ENCODE peak calls at places on chromosome 1, in seven cellular contexts. Q, C, E, H, O, B and I are unnamed samples.

GRCh38 chr1:169618367-169618766 is 11.6 kb downstream of the SELP start:
- DNase-seq in Q (no peak), C (no peak), E (no peak), H (no peak), O (no peak), B (no peak), I (no peak)

GRCh38 chr1:103220503-103221095 is 112.3 kb upstream of the COL11A1 start:
- DNase-seq in Q (no peak), C (no peak), E (no peak), H (no peak), O (no peak), B (no peak), I (no peak)

GRCh38 chr1:3456449-3456963 is 2.0 kb downstream of the ARHGEF16 start:
- DNase-seq in Q (no peak), C (no peak), E (no peak), H (no peak), O (no peak), B (no peak), I (no peak)

GRCh38 chr1:209248649-209249279 is 334.8 kb upstream of the CAMK1G start:
- DNase-seq in Q (peak; percentile 90), C (peak; percentile 26), E (no peak), H (peak; percentile 57), O (peak; percentile 16), B (peak; percentile 46), I (peak; percentile 88)

GRCh38 chr1:40768146-40768990 is 15.2 kb upstream of the KCNQ4 start:
- DNase-seq in Q (no peak), C (no peak), E (no peak), H (no peak), O (no peak), B (peak; percentile 33), I (no peak)

GRCh38 chr1:107430540-107431228 is 289.8 kb downstream of the NTNG1 start:
- DNase-seq in Q (peak; percentile 72), C (no peak), E (peak; percentile 8), H (peak; percentile 31), O (peak; percentile 0), B (peak; percentile 50), I (peak; percentile 82)

GRCh38 chr1:215082532-215083407 is at the start of gene KCNK2:
- DNase-seq in Q (peak; percentile 85), C (no peak), E (no peak), H (peak; percentile 30), O (peak; percentile 36), B (no peak), I (peak; percentile 75)

GRCh38 chr1:188023206-188023605 is 1194.5 kb downstream of the PLA2G4A start:
- DNase-seq in Q (no peak), C (no peak), E (no peak), H (no peak), O (peak; percentile 2), B (no peak), I (no peak)

GRCh38 chr1:150613061-150613920 is 16.1 kb downstream of the ENSA start:
- DNase-seq in Q (no peak), C (no peak), E (peak; percentile 67), H (peak; percentile 92), O (peak; percentile 62), B (peak; percentile 57), I (no peak)

GRCh38 chr1:156200062-156200461 is 6.2 kb downstream of the SLC25A44 start:
- DNase-seq in Q (no peak), C (no peak), E (no peak), H (no peak), O (no peak), B (no peak), I (no peak)

GRCh38 chr1:29579821-29580425 is 343.6 kb downstream of the PTPRU start:
- DNase-seq in Q (no peak), C (no peak), E (no peak), H (no peak), O (no peak), B (no peak), I (no peak)

GRCh38 chr1:109906160-109906838 is 4.3 kb upstream of the CSF1 start:
- DNase-seq in Q (no peak), C (no peak), E (no peak), H (no peak), O (no peak), B (no peak), I (no peak)

GRCh38 chr1:150127868-150128267 is 21.8 kb upstream of the PLEKHO1 start:
- DNase-seq in Q (no peak), C (no peak), E (no peak), H (no peak), O (no peak), B (no peak), I (no peak)

GRCh38 chr1:77316006-77316405 is 34.2 kb downstream of the AK5 start:
- DNase-seq in Q (no peak), C (no peak), E (peak; percentile 16), H (no peak), O (peak; percentile 3), B (no peak), I (peak; percentile 27)

GRCh38 chr1:175138579-175138978 is 54.0 kb downstream of the KIAA0040 start:
- DNase-seq in Q (no peak), C (no peak), E (no peak), H (no peak), O (no peak), B (no peak), I (no peak)